ENCODE peak calls at places on chromosomes 13 and 19, in five cellular contexts. F, I, Y, K and W are unnamed samples.

GRCh38 chr19:46603752-46604241 is 2.7 kb downstream of the CALM3 start:
- DNase-seq in F (peak), I (no peak), Y (peak), K (peak), W (no peak)

GRCh38 chr13:100234006-100234405 is 145.1 kb downstream of the PCCA start:
- DNase-seq in F (no peak), I (no peak), Y (no peak), K (no peak), W (no peak)

GRCh38 chr13:36163809-36164308 is 32.7 kb upstream of the DCLK1 start:
- DNase-seq in F (peak), I (peak), Y (peak), K (peak), W (no peak)

GRCh38 chr19:1767464-1767933 is 14.2 kb downstream of the ONECUT3 start:
- DNase-seq in F (peak), I (peak), Y (no peak), K (no peak), W (peak)

GRCh38 chr19:16922949-16923348 is 34.1 kb downstream of the F2RL3 start:
- DNase-seq in F (no peak), I (no peak), Y (no peak), K (no peak), W (no peak)

GRCh38 chr19:8332976-8333770 is 9.9 kb downstream of the KANK3 start:
- DNase-seq in F (peak), I (peak), Y (no peak), K (no peak), W (no peak)

GRCh38 chr19:55426042-55426441 is 17.1 kb downstream of the SHISA7 start:
- DNase-seq in F (no peak), I (no peak), Y (no peak), K (no peak), W (no peak)

GRCh38 chr13:110921209-110921608 is 6.3 kb upstream of the ANKRD10 start:
- DNase-seq in F (no peak), I (no peak), Y (no peak), K (no peak), W (no peak)

GRCh38 chr13:99377641-99378040 is 70.4 kb upstream of the GPR183 start:
- DNase-seq in F (no peak), I (no peak), Y (no peak), K (no peak), W (no peak)

GRCh38 chr13:36807616-36808015 is 11.4 kb upstream of the RFXAP start:
- DNase-seq in F (no peak), I (no peak), Y (no peak), K (no peak), W (no peak)

GRCh38 chr13:87671031-87671823 is at the start of gene SLITRK5:
- DNase-seq in F (peak), I (peak), Y (peak), K (peak), W (peak)

DNA sequence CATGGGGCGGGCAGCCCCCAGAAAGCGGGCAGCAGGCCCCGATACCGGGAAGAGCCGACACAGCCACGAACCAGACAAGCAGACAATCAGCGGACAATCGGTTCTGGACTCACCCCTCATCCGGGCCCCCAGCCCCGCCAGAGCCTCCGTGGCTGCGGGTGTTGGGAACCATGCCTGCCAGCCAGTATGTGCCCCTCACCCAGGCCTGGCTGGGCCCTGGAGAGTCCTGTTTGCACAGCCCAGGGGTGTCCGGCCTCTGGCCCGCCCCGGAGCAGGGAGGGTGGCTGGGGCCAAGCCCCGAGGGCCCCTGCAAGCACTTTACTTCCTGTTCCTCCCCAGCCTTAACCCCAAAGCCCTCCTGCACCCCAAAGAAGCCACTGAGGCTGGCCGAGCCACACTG is 7.8 kb downstream of the PODNL1 start:
- DNase-seq in F (peak), I (no peak), Y (no peak), K (no peak), W (no peak)
- H3K27ac ChIP-seq in F (no peak), I (no peak), Y (no peak), K (no peak), W (no peak)

GRCh38 chr19:11138659-11139526 is 16.7 kb downstream of the SPC24 start:
- DNase-seq in F (peak), I (peak), Y (peak), K (no peak), W (no peak)
- H3K27ac ChIP-seq in F (peak), I (peak), Y (peak), K (peak), W (no peak)

GRCh38 chr19:13541554-13541953 is 35.3 kb upstream of the CACNA1A start:
- DNase-seq in F (no peak), I (no peak), Y (no peak), K (no peak), W (no peak)

GRCh38 chr19:13538854-13539253 is 32.6 kb upstream of the CACNA1A start:
- DNase-seq in F (no peak), I (no peak), Y (no peak), K (no peak), W (no peak)

GRCh38 chr19:13544423-13544822 is 38.1 kb upstream of the CACNA1A start:
- DNase-seq in F (no peak), I (no peak), Y (no peak), K (no peak), W (no peak)

GRCh38 chr19:13537454-13537853 is 31.2 kb upstream of the CACNA1A start:
- DNase-seq in F (no peak), I (no peak), Y (no peak), K (no peak), W (no peak)

GRCh38 chr19:13539332-13539731 is 33.1 kb upstream of the CACNA1A start:
- DNase-seq in F (no peak), I (no peak), Y (no peak), K (no peak), W (no peak)
- H3K27ac ChIP-seq in F (no peak), I (no peak), Y (no peak), K (no peak), W (no peak)

GRCh38 chr19:40721140-40721486 is 4.2 kb downstream of the ITPKC start:
- DNase-seq in F (no peak), I (no peak), Y (no peak), K (no peak), W (no peak)

GRCh38 chr19:40719414-40719894 is 2.5 kb downstream of the ITPKC start:
- DNase-seq in F (no peak), I (no peak), Y (no peak), K (peak), W (no peak)

GRCh38 chr19:40724315-40724714 is 7.4 kb downstream of the ITPKC start:
- DNase-seq in F (no peak), I (no peak), Y (no peak), K (no peak), W (no peak)

GRCh38 chr19:40723661-40724254 is 6.8 kb downstream of the ITPKC start:
- DNase-seq in F (no peak), I (no peak), Y (no peak), K (no peak), W (no peak)

GRCh38 chr19:40721936-40722661 is 5.2 kb downstream of the ITPKC start:
- DNase-seq in F (no peak), I (no peak), Y (no peak), K (no peak), W (no peak)
- H3K27ac ChIP-seq in F (no peak), I (peak), Y (peak), K (peak), W (no peak)

GRCh38 chr19:32748497-32748896 is 28.9 kb downstream of the TDRD12 start:
- DNase-seq in F (peak), I (no peak), Y (no peak), K (peak), W (no peak)
- H3K27ac ChIP-seq in F (no peak), I (no peak), Y (no peak), K (no peak), W (no peak)

GRCh38 chr13:89749888-89750287 is 1597.6 kb upstream of the MIR17HG start:
- DNase-seq in F (no peak), I (no peak), Y (no peak), K (no peak), W (no peak)
- H3K27ac ChIP-seq in F (no peak), I (no peak), Y (no peak), K (no peak), W (no peak)

GRCh38 chr13:41017744-41018582 is 1.2 kb downstream of the ELF1 start:
- DNase-seq in F (no peak), I (no peak), Y (no peak), K (no peak), W (no peak)
- H3K27ac ChIP-seq in F (no peak), I (peak), Y (peak), K (peak), W (peak)

DNA sequence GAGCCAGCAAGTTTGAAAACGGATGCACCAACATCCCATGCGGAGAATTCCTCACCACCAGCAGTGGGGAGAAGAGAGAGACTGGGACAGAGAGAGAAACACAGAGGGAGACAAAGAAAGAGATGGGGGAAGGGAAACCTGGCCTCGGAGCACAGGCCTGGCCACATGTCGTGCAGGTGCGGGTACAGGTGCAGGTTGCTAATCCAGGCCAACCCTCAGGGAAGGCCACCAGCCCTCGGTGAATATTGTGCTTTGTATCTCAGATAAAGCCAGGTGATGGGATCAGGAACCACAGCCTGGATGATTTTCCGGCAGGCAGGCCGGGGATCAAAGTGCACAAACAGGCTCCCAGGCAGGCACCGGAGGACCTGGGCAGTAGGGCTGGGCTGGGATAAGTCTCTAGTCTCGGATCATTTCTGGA is 3.8 kb downstream of the GAS6 start:
- DNase-seq in F (no peak), I (no peak), Y (no peak), K (peak), W (no peak)
- H3K27ac ChIP-seq in F (peak), I (peak), Y (peak), K (peak), W (no peak)

DNA sequence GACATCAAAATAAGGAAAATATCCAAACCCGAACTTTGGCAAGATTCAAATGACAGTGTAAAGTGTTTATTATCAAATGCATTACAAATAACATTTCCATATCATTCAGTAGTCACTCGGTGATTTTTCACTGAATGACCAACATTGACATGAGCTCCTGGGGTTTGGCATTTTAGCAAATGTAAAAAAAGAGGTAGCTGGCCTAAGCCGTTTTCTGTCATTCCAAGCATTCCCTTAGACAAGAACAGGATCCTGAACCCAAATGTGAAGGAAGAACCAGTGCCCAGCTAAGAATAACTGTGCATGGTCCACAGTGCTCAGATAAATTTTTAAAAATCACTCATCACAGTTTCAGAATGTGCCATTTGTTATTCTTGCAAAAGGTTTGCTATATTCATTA is 327.9 kb downstream of the GPC6 start:
- DNase-seq in F (no peak), I (no peak), Y (no peak), K (no peak), W (no peak)
- H3K27ac ChIP-seq in F (no peak), I (no peak), Y (peak), K (no peak), W (no peak)

GRCh38 chr13:103188688-103189326 is 122.6 kb upstream of the SLC10A2 start:
- DNase-seq in F (peak), I (no peak), Y (no peak), K (peak), W (no peak)
- H3K27ac ChIP-seq in F (peak), I (no peak), Y (no peak), K (no peak), W (no peak)